ENCODE peak calls at places on chromosomes 4 and X, in four cellular contexts. V is breast epithelium, O is hepatocyte, S is pancreas. I is an unnamed sample.

GRCh38 chr4:150986085-150986484 is 29.0 kb downstream of the LRBA start:
- DNase-seq in V (no peak), O (no peak), S (no peak), I (no peak)

GRCh38 chr4:55409468-55410171 is 13.9 kb downstream of the TMEM165 start:
- DNase-seq in V (no peak), O (no peak), S (no peak), I (no peak)

GRCh38 chrX:39194673-39195072 is 393.4 kb downstream of the MID1IP1 start:
- DNase-seq in V (no peak), O (no peak), S (no peak), I (no peak)

GRCh38 chrX:130024127-130024526 is 41.7 kb downstream of the BCORL1 start:
- DNase-seq in V (peak), O (peak), S (no peak), I (peak)

GRCh38 chrX:78046362-78046761 is 57.7 kb upstream of the PGK1 start:
- DNase-seq in V (no peak), O (no peak), S (no peak), I (no peak)

GRCh38 chr4:2141762-2142520 is 82.8 kb downstream of the NAT8L start:
- DNase-seq in V (no peak), O (no peak), S (no peak), I (no peak)

GRCh38 chrX:40474205-40474626 is 106.6 kb upstream of the ATP6AP2 start:
- DNase-seq in V (no peak), O (peak), S (peak), I (no peak)

GRCh38 chr4:13833171-13833804 is 205.8 kb upstream of the BOD1L1 start:
- DNase-seq in V (no peak), O (no peak), S (no peak), I (no peak)

GRCh38 chr4:186144596-186145569 is 40.4 kb downstream of the FAM149A start:
- DNase-seq in V (no peak), O (peak), S (peak), I (peak)

GRCh38 chrX:155053656-155054055 is 17.3 kb downstream of the CMC4 start:
- DNase-seq in V (no peak), O (no peak), S (no peak), I (no peak)

GRCh38 chrX:65723706-65724105 is 56.3 kb downstream of the MSN start:
- DNase-seq in V (no peak), O (no peak), S (no peak), I (no peak)

GRCh38 chr4:153850525-153851280 is 61.8 kb upstream of the SFRP2 start:
- DNase-seq in V (no peak), O (no peak), S (no peak), I (no peak)

GRCh38 chrX:41526925-41527324 is 79.8 kb downstream of the NYX start:
- DNase-seq in V (no peak), O (no peak), S (no peak), I (no peak)

GRCh38 chr4:184282895-184283654 is 65.4 kb upstream of the ENPP6 start:
- DNase-seq in V (no peak), O (no peak), S (no peak), I (no peak)

GRCh38 chrX:115047715-115048114 is 30.3 kb upstream of the IL13RA2 start:
- DNase-seq in V (no peak), O (no peak), S (no peak), I (no peak)

GRCh38 chr4:88138561-88138960 is 19.9 kb downstream of the ABCG2 start:
- DNase-seq in V (no peak), O (peak), S (no peak), I (no peak)

GRCh38 chrX:51825432-51825831 is 68.0 kb upstream of the MAGED1 start:
- DNase-seq in V (no peak), O (peak), S (no peak), I (no peak)

GRCh38 chr4:186657766-186658165 is 65.9 kb downstream of the FAT1 start:
- DNase-seq in V (no peak), O (no peak), S (no peak), I (no peak)

GRCh38 chr4:5758741-5759140 is 47.7 kb downstream of the EVC start:
- DNase-seq in V (no peak), O (peak), S (no peak), I (peak)

GRCh38 chr4:86927843-86928395 is 6.9 kb upstream of the AFF1 start:
- DNase-seq in V (no peak), O (peak), S (no peak), I (no peak)

GRCh38 chr4:102196221-102196620 is 149.1 kb downstream of the SLC39A8 start:
- DNase-seq in V (no peak), O (no peak), S (no peak), I (no peak)

GRCh38 chrX:40943093-40943641 is 142.1 kb upstream of the USP9X start:
- DNase-seq in V (no peak), O (no peak), S (no peak), I (no peak)

GRCh38 chr4:111678908-111679307 is 466.3 kb upstream of the FAM241A start:
- DNase-seq in V (no peak), O (no peak), S (no peak), I (no peak)

GRCh38 chrX:155086202-155086840 is 15.0 kb downstream of the BRCC3 start:
- DNase-seq in V (no peak), O (peak), S (no peak), I (no peak)

GRCh38 chrX:68196939-68197791 is 236.1 kb downstream of the OPHN1 start:
- DNase-seq in V (peak), O (peak), S (no peak), I (no peak)

GRCh38 chrX:97039363-97040029 is 155.8 kb downstream of the RPA4 start:
- DNase-seq in V (no peak), O (peak), S (no peak), I (no peak)

GRCh38 chrX:57155171-57155570 is 18.0 kb upstream of the SPIN2A start:
- DNase-seq in V (no peak), O (no peak), S (no peak), I (no peak)

GRCh38 chrX:21700289-21700688 is 42.2 kb upstream of the KLHL34 start:
- DNase-seq in V (no peak), O (no peak), S (no peak), I (no peak)

GRCh38 chrX:66162331-66162822 is 1.7 kb upstream of the HEPH start:
- DNase-seq in V (no peak), O (peak), S (no peak), I (no peak)

GRCh38 chr4:2172627-2173231 is 69.2 kb downstream of the HAUS3 start:
- DNase-seq in V (no peak), O (no peak), S (no peak), I (no peak)

GRCh38 chr4:77734928-77735327 is 84.2 kb downstream of the CNOT6L start:
- DNase-seq in V (no peak), O (peak), S (no peak), I (no peak)

GRCh38 chr4:89878611-89879010 is 16.0 kb upstream of the MMRN1 start:
- DNase-seq in V (no peak), O (no peak), S (no peak), I (no peak)

GRCh38 chr4:24988776-24989175 is 42.0 kb downstream of the LGI2 start:
- DNase-seq in V (no peak), O (peak), S (no peak), I (no peak)

GRCh38 chr4:48340276-48340904 is 939 bp upstream of the SLAIN2 start:
- DNase-seq in V (no peak), O (peak), S (no peak), I (no peak)

GRCh38 chr4:70701271-70701670 is 12.9 kb downstream of the UTP3 start:
- DNase-seq in V (no peak), O (no peak), S (no peak), I (no peak)

GRCh38 chr4:145936142-145937020 is 2.2 kb downstream of the ZNF827 start:
- DNase-seq in V (peak), O (peak), S (peak), I (peak)

GRCh38 chr4:147349199-147349598 is 131.7 kb upstream of the EDNRA start:
- DNase-seq in V (no peak), O (no peak), S (no peak), I (no peak)

GRCh38 chr4:23986270-23986669 is 96.4 kb upstream of the PPARGC1A start:
- DNase-seq in V (no peak), O (no peak), S (no peak), I (no peak)

DNA sequence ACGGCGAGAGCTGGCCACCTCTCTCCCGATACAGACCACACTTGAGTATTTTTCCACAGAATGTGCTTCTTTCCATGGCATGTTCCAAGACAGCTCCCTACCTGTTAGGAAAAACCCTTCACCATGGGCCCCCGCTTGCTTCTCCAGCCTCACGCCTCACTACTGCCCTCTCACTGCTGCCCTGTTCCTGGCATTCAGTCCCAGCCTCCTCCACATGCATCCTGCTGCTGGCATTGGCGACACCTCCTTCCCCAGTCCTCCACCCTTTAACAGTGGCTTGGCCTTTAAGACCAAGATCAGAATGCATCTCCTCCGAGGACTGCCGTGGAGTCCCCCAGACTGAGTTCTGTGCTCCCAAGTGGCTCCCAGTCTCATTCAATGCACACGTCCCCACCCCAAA is 10.7 kb downstream of the PNMA6F start:
- DNase-seq in V (no peak), O (no peak), S (no peak), I (no peak)
- TF ChIP-seq CTCF in V (no peak), O (no peak), S (no peak), I (no peak)

GRCh38 chr4:66574145-66574978 is 904.1 kb upstream of the EPHA5 start:
- DNase-seq in V (no peak), O (peak), S (peak), I (no peak)
- TF ChIP-seq CTCF in V (no peak), O (no peak), S (no peak), I (no peak)

DNA sequence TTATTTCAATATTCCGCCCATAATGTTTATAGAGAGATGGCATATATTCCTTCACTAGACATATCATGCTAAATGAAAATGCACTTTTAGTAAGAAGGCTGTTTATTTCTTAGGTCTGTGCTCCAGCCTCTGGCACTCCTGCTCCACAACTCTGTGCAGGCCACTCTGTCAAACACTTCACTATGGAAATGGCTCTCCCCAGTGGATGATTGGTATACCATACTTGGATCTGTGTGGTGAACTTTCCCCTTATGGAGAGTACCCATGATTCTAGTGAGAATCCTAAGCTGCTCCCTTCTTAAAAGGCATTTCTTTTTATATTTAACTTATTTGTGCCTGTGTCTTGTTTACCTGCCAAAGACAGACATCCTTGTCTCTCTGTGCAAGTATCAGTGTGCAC is 480.1 kb upstream of the GALNT7 start:
- DNase-seq in V (no peak), O (no peak), S (no peak), I (no peak)
- TF ChIP-seq CTCF in V (no peak), O (no peak), S (no peak), I (no peak)

DNA sequence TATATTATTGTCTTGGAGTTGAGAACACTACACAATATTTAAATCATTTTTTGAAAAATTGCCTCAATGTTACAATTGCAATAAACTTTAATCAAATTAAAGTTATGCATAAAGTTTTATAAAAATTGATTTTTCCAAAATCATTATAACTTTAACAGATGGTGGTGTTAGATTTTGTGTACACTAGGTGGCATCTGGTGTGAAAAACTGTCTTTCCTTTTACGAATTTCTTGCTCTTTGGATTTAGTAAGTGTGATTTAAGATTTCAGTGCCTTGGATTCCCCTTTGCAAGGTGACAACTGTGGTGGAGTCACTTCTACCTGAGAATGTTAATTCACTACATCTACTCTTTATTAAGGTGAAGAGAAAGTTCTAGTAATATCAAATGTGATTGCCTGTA is 91.6 kb downstream of the AREG start:
- DNase-seq in V (no peak), O (no peak), S (no peak), I (no peak)
- TF ChIP-seq CTCF in V (no peak), O (peak), S (no peak), I (no peak)

GRCh38 chrX:53713987-53714579 is 27.6 kb upstream of the HUWE1 start:
- DNase-seq in V (no peak), O (no peak), S (no peak), I (no peak)

GRCh38 chrX:53715336-53715924 is 28.9 kb upstream of the HUWE1 start:
- DNase-seq in V (no peak), O (no peak), S (no peak), I (no peak)

GRCh38 chrX:53717205-53717604 is 30.7 kb upstream of the HUWE1 start:
- DNase-seq in V (no peak), O (no peak), S (no peak), I (no peak)

GRCh38 chrX:53716328-53717088 is 30.0 kb upstream of the HUWE1 start:
- DNase-seq in V (peak), O (no peak), S (no peak), I (no peak)

GRCh38 chrX:53714580-53715335 is 28.2 kb upstream of the HUWE1 start:
- DNase-seq in V (peak), O (no peak), S (no peak), I (no peak)
- TF ChIP-seq CTCF in V (no peak), O (no peak), S (no peak), I (no peak)

GRCh38 chrX:1511829-1512228 is 25.2 kb downstream of the P2RY8 start:
- DNase-seq in V (no peak), O (no peak), S (no peak), I (no peak)

GRCh38 chrX:1502853-1503252 is 34.1 kb downstream of the P2RY8 start:
- DNase-seq in V (no peak), O (no peak), S (no peak), I (no peak)

GRCh38 chrX:1506916-1507315 is 30.1 kb downstream of the P2RY8 start:
- DNase-seq in V (no peak), O (no peak), S (no peak), I (no peak)

GRCh38 chrX:1511150-1511549 is 25.8 kb downstream of the P2RY8 start:
- DNase-seq in V (no peak), O (no peak), S (no peak), I (no peak)

DNA sequence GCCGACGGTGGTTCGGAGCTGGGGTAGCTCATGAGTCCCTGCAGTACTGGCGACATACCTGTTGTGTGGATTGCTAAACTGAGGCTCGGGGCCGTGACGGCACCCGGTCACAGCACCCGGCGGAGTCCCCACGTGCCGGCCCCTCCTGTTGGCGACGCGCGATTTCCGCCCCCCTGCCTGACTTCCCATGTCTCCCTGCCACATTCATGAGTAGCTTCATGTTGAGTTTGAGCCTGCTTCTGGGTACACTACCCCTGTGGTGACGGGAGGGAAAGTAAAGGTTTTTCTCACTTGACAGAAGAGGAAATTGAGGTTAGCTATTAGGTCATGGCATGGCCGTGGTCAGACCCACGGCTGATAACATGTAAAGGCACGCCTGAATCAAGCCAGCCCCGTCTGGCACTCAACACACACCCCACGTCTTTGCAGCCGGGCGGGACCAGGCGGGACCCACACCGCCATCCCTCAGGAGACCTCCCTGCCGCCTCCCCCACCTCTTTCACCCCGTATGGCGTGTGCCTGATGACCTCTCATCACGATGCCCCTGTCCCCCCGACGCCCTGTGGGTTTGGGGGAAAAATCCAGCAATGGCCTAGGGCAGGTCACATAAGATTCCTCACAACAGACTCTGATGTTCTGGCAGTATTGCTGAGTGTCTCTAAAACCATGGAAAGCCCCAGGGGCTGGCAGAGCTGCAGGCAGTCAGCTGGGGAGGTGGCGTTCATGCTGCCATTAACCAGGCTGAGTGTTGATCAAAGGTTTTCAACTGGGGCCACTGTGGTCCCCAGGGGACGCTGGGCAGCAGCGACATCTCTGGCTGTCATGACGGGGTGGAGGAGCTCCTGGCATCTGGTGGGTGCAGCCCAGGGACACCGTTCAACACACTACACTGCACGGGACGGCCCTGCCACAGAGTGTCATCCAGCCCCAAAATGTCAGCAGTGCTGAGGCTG is 29.2 kb downstream of the P2RY8 start:
- DNase-seq in V (no peak), O (no peak), S (no peak), I (no peak)
- TF ChIP-seq CTCF in V (no peak), O (no peak), S (no peak), I (no peak)

DNA sequence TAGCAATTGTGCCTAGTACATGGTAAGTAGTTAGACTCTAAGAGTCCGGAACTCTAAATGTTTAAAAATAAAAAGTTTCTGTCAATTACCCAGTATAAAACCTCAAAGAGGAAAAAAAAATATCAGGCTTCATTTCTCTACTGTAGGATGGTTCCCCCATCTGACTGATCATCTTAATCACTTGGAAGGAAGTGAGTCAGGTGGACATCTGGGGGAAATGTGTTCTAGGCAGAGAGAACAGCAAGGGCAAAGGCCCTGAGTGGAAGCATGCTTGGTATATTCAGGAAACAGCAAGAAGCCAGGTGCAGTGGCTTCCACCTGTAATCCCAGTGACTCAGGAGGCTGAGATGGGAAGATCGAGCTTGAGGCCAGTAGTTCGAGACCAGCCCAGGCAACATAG is 2.9 kb upstream of the EIF1AX start:
- DNase-seq in V (no peak), O (no peak), S (no peak), I (no peak)
- TF ChIP-seq CTCF in V (no peak), O (no peak), S (no peak), I (no peak)

GRCh38 chr4:986949-987688 is at the start of gene IDUA:
- DNase-seq in V (peak), O (peak), S (peak), I (no peak)
- TF ChIP-seq CTCF in V (peak), O (peak), S (peak), I (no peak)